ENCODE peak calls at places on chromosomes 11 and 22, in four cellular contexts. One of them, this sample, is unnamed.

GRCh38 chr11:2655834-2656622 is 43.8 kb downstream of the KCNQ1OT1 start:
- DNase-seq in HS-27A: no peak
- DNase-seq in NCI-H1417: no peak
- DNase-seq in naive thymus-derived CD8-positive, alpha-beta T cell: no peak
- DNase-seq in this sample: peak

GRCh38 chr22:41397143-41397811 is 15.5 kb downstream of the TEF start:
- DNase-seq in HS-27A: no peak
- DNase-seq in NCI-H1417: no peak
- DNase-seq in naive thymus-derived CD8-positive, alpha-beta T cell: no peak
- DNase-seq in this sample: no peak

GRCh38 chr11:61151545-61152252 is 9.5 kb downstream of the VPS37C start:
- DNase-seq in HS-27A: no peak
- DNase-seq in NCI-H1417: no peak
- DNase-seq in naive thymus-derived CD8-positive, alpha-beta T cell: no peak
- DNase-seq in this sample: no peak

GRCh38 chr11:284081-285020 is 4.6 kb upstream of the PGGHG start:
- DNase-seq in HS-27A: no peak
- DNase-seq in NCI-H1417: no peak
- DNase-seq in naive thymus-derived CD8-positive, alpha-beta T cell: no peak
- DNase-seq in this sample: no peak

GRCh38 chr11:27381238-27381666 is 18.2 kb upstream of the CCDC34 start:
- DNase-seq in HS-27A: no peak
- DNase-seq in NCI-H1417: no peak
- DNase-seq in naive thymus-derived CD8-positive, alpha-beta T cell: no peak
- DNase-seq in this sample: no peak

GRCh38 chr11:114447892-114448291 is 8.6 kb downstream of the REXO2 start:
- DNase-seq in HS-27A: no peak
- DNase-seq in NCI-H1417: no peak
- DNase-seq in naive thymus-derived CD8-positive, alpha-beta T cell: no peak
- DNase-seq in this sample: no peak

GRCh38 chr11:128582496-128583366 is 4.6 kb downstream of the ETS1 start:
- DNase-seq in HS-27A: peak
- DNase-seq in NCI-H1417: no peak
- DNase-seq in naive thymus-derived CD8-positive, alpha-beta T cell: no peak
- DNase-seq in this sample: peak

GRCh38 chr11:42762348-42762747 is 549.4 kb upstream of the API5 start:
- DNase-seq in HS-27A: no peak
- DNase-seq in NCI-H1417: no peak
- DNase-seq in naive thymus-derived CD8-positive, alpha-beta T cell: no peak
- DNase-seq in this sample: no peak

GRCh38 chr11:68352591-68352990 is 40.2 kb downstream of the LRP5 start:
- DNase-seq in HS-27A: no peak
- DNase-seq in NCI-H1417: no peak
- DNase-seq in naive thymus-derived CD8-positive, alpha-beta T cell: no peak
- DNase-seq in this sample: no peak

GRCh38 chr11:23797624-23798419 is 699.0 kb upstream of the LUZP2 start:
- DNase-seq in HS-27A: no peak
- DNase-seq in NCI-H1417: no peak
- DNase-seq in naive thymus-derived CD8-positive, alpha-beta T cell: no peak
- DNase-seq in this sample: no peak

GRCh38 chr11:57761301-57762234 is at the start of gene CTNND1:
- DNase-seq in HS-27A: peak
- DNase-seq in NCI-H1417: no peak
- DNase-seq in naive thymus-derived CD8-positive, alpha-beta T cell: no peak
- DNase-seq in this sample: peak

GRCh38 chr22:17145021-17145680 is 13.9 kb downstream of the HDHD5 start:
- DNase-seq in HS-27A: no peak
- DNase-seq in NCI-H1417: no peak
- DNase-seq in naive thymus-derived CD8-positive, alpha-beta T cell: no peak
- DNase-seq in this sample: no peak

GRCh38 chr22:29167032-29167911 is 38.4 kb upstream of the EMID1 start:
- DNase-seq in HS-27A: no peak
- DNase-seq in NCI-H1417: no peak
- DNase-seq in naive thymus-derived CD8-positive, alpha-beta T cell: peak
- DNase-seq in this sample: no peak

GRCh38 chr11:2775083-2775625 is 75.4 kb upstream of the KCNQ1OT1 start:
- DNase-seq in HS-27A: no peak
- DNase-seq in NCI-H1417: no peak
- DNase-seq in naive thymus-derived CD8-positive, alpha-beta T cell: peak
- DNase-seq in this sample: no peak

GRCh38 chr11:45097721-45098493 is 48.5 kb upstream of the PRDM11 start:
- DNase-seq in HS-27A: no peak
- DNase-seq in NCI-H1417: no peak
- DNase-seq in naive thymus-derived CD8-positive, alpha-beta T cell: no peak
- DNase-seq in this sample: no peak

GRCh38 chr22:23187871-23188700 is 7.8 kb downstream of the BCR start:
- DNase-seq in HS-27A: no peak
- DNase-seq in NCI-H1417: peak
- DNase-seq in naive thymus-derived CD8-positive, alpha-beta T cell: no peak
- DNase-seq in this sample: no peak

GRCh38 chr11:55707029-55707428 is 45.0 kb downstream of the OR4C6 start:
- DNase-seq in HS-27A: no peak
- DNase-seq in NCI-H1417: no peak
- DNase-seq in naive thymus-derived CD8-positive, alpha-beta T cell: no peak
- DNase-seq in this sample: peak

GRCh38 chr11:129368889-129369672 is 6.6 kb upstream of the BARX2 start:
- DNase-seq in HS-27A: no peak
- DNase-seq in NCI-H1417: no peak
- DNase-seq in naive thymus-derived CD8-positive, alpha-beta T cell: no peak
- DNase-seq in this sample: no peak

GRCh38 chr11:74221816-74222215 is 50.7 kb downstream of the PPME1 start:
- DNase-seq in HS-27A: no peak
- DNase-seq in NCI-H1417: no peak
- DNase-seq in naive thymus-derived CD8-positive, alpha-beta T cell: no peak
- DNase-seq in this sample: no peak

GRCh38 chr11:76197332-76197731 is 9.0 kb downstream of the WNT11 start:
- DNase-seq in HS-27A: no peak
- DNase-seq in NCI-H1417: no peak
- DNase-seq in naive thymus-derived CD8-positive, alpha-beta T cell: no peak
- DNase-seq in this sample: no peak

GRCh38 chr11:3219281-3219892 is 774 bp upstream of the MRGPRG start:
- DNase-seq in HS-27A: no peak
- DNase-seq in NCI-H1417: no peak
- DNase-seq in naive thymus-derived CD8-positive, alpha-beta T cell: no peak
- DNase-seq in this sample: no peak

GRCh38 chr11:110251837-110252236 is 44.6 kb downstream of the RDX start:
- DNase-seq in HS-27A: peak
- DNase-seq in NCI-H1417: no peak
- DNase-seq in naive thymus-derived CD8-positive, alpha-beta T cell: no peak
- DNase-seq in this sample: peak

GRCh38 chr22:25555506-25556060 is 8.9 kb upstream of the GRK3 start:
- DNase-seq in HS-27A: no peak
- DNase-seq in NCI-H1417: no peak
- DNase-seq in naive thymus-derived CD8-positive, alpha-beta T cell: no peak
- DNase-seq in this sample: no peak

GRCh38 chr11:1029686-1030085 is 6.8 kb downstream of the MUC6 start:
- DNase-seq in HS-27A: no peak
- DNase-seq in NCI-H1417: no peak
- DNase-seq in naive thymus-derived CD8-positive, alpha-beta T cell: no peak
- DNase-seq in this sample: no peak

GRCh38 chr11:28834877-28835276 is 726.7 kb downstream of the METTL15 start:
- DNase-seq in HS-27A: peak
- DNase-seq in NCI-H1417: no peak
- DNase-seq in naive thymus-derived CD8-positive, alpha-beta T cell: no peak
- DNase-seq in this sample: peak

GRCh38 chr11:1070594-1071462 is 3.8 kb upstream of the MUC2 start:
- DNase-seq in HS-27A: no peak
- DNase-seq in NCI-H1417: no peak
- DNase-seq in naive thymus-derived CD8-positive, alpha-beta T cell: no peak
- DNase-seq in this sample: no peak

GRCh38 chr11:10414659-10415058 is 40.4 kb upstream of the AMPD3 start:
- DNase-seq in HS-27A: no peak
- DNase-seq in NCI-H1417: no peak
- DNase-seq in naive thymus-derived CD8-positive, alpha-beta T cell: no peak
- DNase-seq in this sample: no peak

GRCh38 chr11:83007477-83007876 is 64.2 kb downstream of the RAB30 start:
- DNase-seq in HS-27A: no peak
- DNase-seq in NCI-H1417: no peak
- DNase-seq in naive thymus-derived CD8-positive, alpha-beta T cell: no peak
- DNase-seq in this sample: no peak

GRCh38 chr11:57775474-57775873 is 13.9 kb downstream of the CTNND1 start:
- DNase-seq in HS-27A: no peak
- DNase-seq in NCI-H1417: no peak
- DNase-seq in naive thymus-derived CD8-positive, alpha-beta T cell: no peak
- DNase-seq in this sample: no peak

GRCh38 chr22:16789860-16790493 is 35.2 kb downstream of the XKR3 start:
- DNase-seq in HS-27A: no peak
- DNase-seq in NCI-H1417: no peak
- DNase-seq in naive thymus-derived CD8-positive, alpha-beta T cell: no peak
- DNase-seq in this sample: no peak

GRCh38 chr11:61626580-61627380 is 45.9 kb upstream of the SYT7 start:
- DNase-seq in HS-27A: no peak
- DNase-seq in NCI-H1417: peak
- DNase-seq in naive thymus-derived CD8-positive, alpha-beta T cell: no peak
- DNase-seq in this sample: no peak

GRCh38 chr22:48975252-48975780 is 852.4 kb downstream of the BRD1 start:
- DNase-seq in HS-27A: no peak
- DNase-seq in NCI-H1417: no peak
- DNase-seq in naive thymus-derived CD8-positive, alpha-beta T cell: no peak
- DNase-seq in this sample: no peak